ENCODE peak calls at places on chromosomes 3 and 15, in nine cellular contexts. O is GDM1; Y is amniotic stem cell; V is A549; H is D341Med; Q is islet precursor cell; R is COR-L47; S is stimulated activated CD8-positive, alpha-beta memory T cell treated with anti-CD3 and anti-CD28 coated beads, Interleukin-12 subunit alpha, Interleukin-12 subunit beta, amount 100 ng/mL, for 4 hours; I is left cardiac atrium. U is an unnamed sample.

GRCh38 chr3:118884748-118885206 is 149.9 kb downstream of the IGSF11 start:
- DNase-seq in V (peak; percentile 63), I (peak; percentile 76), S (peak; percentile 38), Y (no peak), O (peak; percentile 47), H (peak; percentile 80), R (peak; percentile 76), Q (peak; percentile 77), U (no peak)

GRCh38 chr15:63718590-63719035 is 115.1 kb downstream of the HERC1 start:
- DNase-seq in S (no peak), V (peak; percentile 59), O (no peak), H (no peak), Q (no peak), Y (peak; percentile 27), I (no peak), R (no peak), U (no peak)

GRCh38 chr15:101239724-101240136 is 12.1 kb downstream of the CHSY1 start:
- DNase-seq in S (no peak), O (no peak), Q (no peak), R (no peak), V (no peak), H (no peak), I (no peak), Y (no peak), U (no peak)

GRCh38 chr3:35262376-35262775 is 376.9 kb upstream of the ARPP21 start:
- DNase-seq in O (no peak), Q (no peak), H (no peak), R (no peak), V (no peak), Y (no peak), I (no peak), S (no peak), U (no peak)

GRCh38 chr15:42035362-42035761 is 14.5 kb upstream of the PLA2G4E start:
- DNase-seq in Q (no peak), I (no peak), S (no peak), R (no peak), V (no peak), H (no peak), Y (no peak), O (no peak), U (no peak)

GRCh38 chr15:81254277-81255265 is 57.9 kb downstream of the IL16 start:
- DNase-seq in S (no peak), O (no peak), Q (no peak), I (no peak), R (no peak), Y (no peak), V (no peak), H (no peak), U (no peak)

GRCh38 chr3:98602078-98602678 is 8.8 kb upstream of the CPOX start:
- DNase-seq in I (peak; percentile 28), S (no peak), R (peak; percentile 29), V (peak; percentile 67), H (peak; percentile 62), Q (peak; percentile 65), O (no peak), Y (peak; percentile 34), U (no peak)

GRCh38 chr3:15647629-15648167 is 46.2 kb downstream of the BTD start:
- DNase-seq in R (no peak), I (no peak), V (no peak), S (peak; percentile 22), H (no peak), O (peak; percentile 79), Y (peak; percentile 58), Q (peak; percentile 79), U (no peak)

GRCh38 chr3:13248640-13249039 is 171.5 kb downstream of the NUP210 start:
- DNase-seq in Y (no peak), Q (no peak), S (no peak), I (no peak), R (no peak), V (no peak), O (no peak), H (no peak), U (no peak)